ENCODE peak calls at places on chromosomes 4 and X, in ten cellular contexts. One of them, this sample, is unnamed.

GRCh38 chr4:114226968-114227760 is 247.7 kb upstream of the ARSJ start:
- DNase-seq in pancreas: no peak
- DNase-seq in NB4: no peak
- DNase-seq in PC-9: no peak
- DNase-seq in cardiac muscle cell: no peak
- DNase-seq in ovary: no peak
- DNase-seq in astrocyte of the cerebellum: no peak
- DNase-seq in transverse colon: no peak
- DNase-seq in suprapubic skin: no peak
- DNase-seq in stomach: no peak
- DNase-seq in this sample: no peak

GRCh38 chrX:147917700-147918694 is 6.3 kb downstream of the FMR1 start:
- DNase-seq in suprapubic skin: no peak
- DNase-seq in stomach: no peak
- DNase-seq in transverse colon: no peak
- DNase-seq in cardiac muscle cell: peak
- DNase-seq in astrocyte of the cerebellum: no peak
- DNase-seq in PC-9: no peak
- DNase-seq in NB4: no peak
- DNase-seq in pancreas: no peak
- DNase-seq in ovary: no peak
- DNase-seq in this sample: no peak

GRCh38 chr4:143185253-143186107 is 763 bp downstream of the USP38 start:
- DNase-seq in astrocyte of the cerebellum: no peak
- DNase-seq in cardiac muscle cell: peak
- DNase-seq in pancreas: no peak
- DNase-seq in PC-9: no peak
- DNase-seq in NB4: peak
- DNase-seq in stomach: no peak
- DNase-seq in suprapubic skin: peak
- DNase-seq in ovary: peak
- DNase-seq in transverse colon: peak
- DNase-seq in this sample: no peak

GRCh38 chr4:19309365-19309764 is 942.3 kb upstream of the SLIT2 start:
- DNase-seq in astrocyte of the cerebellum: peak
- DNase-seq in stomach: no peak
- DNase-seq in PC-9: no peak
- DNase-seq in NB4: peak
- DNase-seq in ovary: no peak
- DNase-seq in suprapubic skin: no peak
- DNase-seq in pancreas: no peak
- DNase-seq in transverse colon: no peak
- DNase-seq in cardiac muscle cell: peak
- DNase-seq in this sample: no peak

GRCh38 chr4:42865572-42866189 is 26.8 kb upstream of the GRXCR1 start:
- DNase-seq in suprapubic skin: no peak
- DNase-seq in ovary: peak
- DNase-seq in pancreas: peak
- DNase-seq in NB4: peak
- DNase-seq in PC-9: peak
- DNase-seq in cardiac muscle cell: peak
- DNase-seq in transverse colon: peak
- DNase-seq in stomach: peak
- DNase-seq in astrocyte of the cerebellum: peak
- DNase-seq in this sample: no peak

GRCh38 chr4:8897768-8898167 is 26.1 kb upstream of the HMX1 start:
- DNase-seq in NB4: no peak
- DNase-seq in suprapubic skin: no peak
- DNase-seq in transverse colon: no peak
- DNase-seq in ovary: no peak
- DNase-seq in stomach: no peak
- DNase-seq in pancreas: no peak
- DNase-seq in astrocyte of the cerebellum: no peak
- DNase-seq in PC-9: no peak
- DNase-seq in cardiac muscle cell: no peak
- DNase-seq in this sample: no peak

GRCh38 chr4:141462361-141462760 is 174.0 kb upstream of the IL15 start:
- DNase-seq in NB4: no peak
- DNase-seq in cardiac muscle cell: no peak
- DNase-seq in stomach: no peak
- DNase-seq in pancreas: no peak
- DNase-seq in astrocyte of the cerebellum: no peak
- DNase-seq in suprapubic skin: no peak
- DNase-seq in transverse colon: no peak
- DNase-seq in ovary: no peak
- DNase-seq in PC-9: no peak
- DNase-seq in this sample: no peak

GRCh38 chr4:168796362-168797106 is 213.5 kb downstream of the CBR4 start:
- DNase-seq in stomach: peak
- DNase-seq in suprapubic skin: no peak
- DNase-seq in NB4: no peak
- DNase-seq in ovary: no peak
- DNase-seq in PC-9: peak
- DNase-seq in pancreas: no peak
- DNase-seq in transverse colon: no peak
- DNase-seq in cardiac muscle cell: peak
- DNase-seq in astrocyte of the cerebellum: peak
- DNase-seq in this sample: peak

GRCh38 chr4:80006935-80007744 is 65.9 kb downstream of the ANTXR2 start:
- DNase-seq in ovary: no peak
- DNase-seq in suprapubic skin: no peak
- DNase-seq in cardiac muscle cell: peak
- DNase-seq in NB4: peak
- DNase-seq in transverse colon: no peak
- DNase-seq in pancreas: no peak
- DNase-seq in stomach: no peak
- DNase-seq in astrocyte of the cerebellum: no peak
- DNase-seq in PC-9: no peak
- DNase-seq in this sample: no peak

GRCh38 chr4:40289366-40290188 is 45.6 kb upstream of the CHRNA9 start:
- DNase-seq in ovary: no peak
- DNase-seq in suprapubic skin: no peak
- DNase-seq in cardiac muscle cell: no peak
- DNase-seq in NB4: peak
- DNase-seq in transverse colon: no peak
- DNase-seq in astrocyte of the cerebellum: no peak
- DNase-seq in pancreas: no peak
- DNase-seq in PC-9: no peak
- DNase-seq in stomach: no peak
- DNase-seq in this sample: no peak

GRCh38 chr4:184506527-184507121 is 32.3 kb upstream of the IRF2 start:
- DNase-seq in ovary: no peak
- DNase-seq in NB4: peak
- DNase-seq in suprapubic skin: no peak
- DNase-seq in astrocyte of the cerebellum: no peak
- DNase-seq in cardiac muscle cell: no peak
- DNase-seq in PC-9: no peak
- DNase-seq in pancreas: no peak
- DNase-seq in transverse colon: peak
- DNase-seq in stomach: no peak
- DNase-seq in this sample: no peak

GRCh38 chrX:96314974-96315373 is 369.7 kb upstream of the DIAPH2 start:
- DNase-seq in suprapubic skin: no peak
- DNase-seq in cardiac muscle cell: peak
- DNase-seq in pancreas: no peak
- DNase-seq in stomach: no peak
- DNase-seq in astrocyte of the cerebellum: no peak
- DNase-seq in transverse colon: no peak
- DNase-seq in NB4: peak
- DNase-seq in ovary: no peak
- DNase-seq in PC-9: peak
- DNase-seq in this sample: no peak

GRCh38 chr4:76781698-76782595 is 116.0 kb downstream of the SOWAHB start:
- DNase-seq in astrocyte of the cerebellum: peak
- DNase-seq in suprapubic skin: no peak
- DNase-seq in pancreas: no peak
- DNase-seq in NB4: peak
- DNase-seq in stomach: no peak
- DNase-seq in PC-9: no peak
- DNase-seq in cardiac muscle cell: peak
- DNase-seq in ovary: no peak
- DNase-seq in transverse colon: no peak
- DNase-seq in this sample: peak

GRCh38 chrX:40646489-40647306 is 663 bp downstream of the CXorf38 start:
- DNase-seq in suprapubic skin: peak
- DNase-seq in PC-9: no peak
- DNase-seq in astrocyte of the cerebellum: no peak
- DNase-seq in pancreas: peak
- DNase-seq in stomach: peak
- DNase-seq in NB4: peak
- DNase-seq in ovary: peak
- DNase-seq in cardiac muscle cell: peak
- DNase-seq in transverse colon: peak
- DNase-seq in this sample: no peak

GRCh38 chr4:95038791-95039190 is 281.0 kb downstream of the BMPR1B start:
- DNase-seq in PC-9: no peak
- DNase-seq in NB4: no peak
- DNase-seq in stomach: no peak
- DNase-seq in cardiac muscle cell: no peak
- DNase-seq in astrocyte of the cerebellum: peak
- DNase-seq in transverse colon: no peak
- DNase-seq in ovary: no peak
- DNase-seq in suprapubic skin: no peak
- DNase-seq in pancreas: no peak
- DNase-seq in this sample: no peak

GRCh38 chrX:82816001-82816400 is 692.1 kb upstream of the POU3F4 start:
- DNase-seq in suprapubic skin: no peak
- DNase-seq in PC-9: no peak
- DNase-seq in pancreas: no peak
- DNase-seq in NB4: no peak
- DNase-seq in stomach: no peak
- DNase-seq in ovary: no peak
- DNase-seq in cardiac muscle cell: no peak
- DNase-seq in astrocyte of the cerebellum: no peak
- DNase-seq in transverse colon: no peak
- DNase-seq in this sample: no peak

GRCh38 chr4:38684271-38684670 is 20.3 kb downstream of the KLF3 start:
- DNase-seq in suprapubic skin: no peak
- DNase-seq in transverse colon: no peak
- DNase-seq in NB4: no peak
- DNase-seq in cardiac muscle cell: no peak
- DNase-seq in stomach: no peak
- DNase-seq in ovary: no peak
- DNase-seq in astrocyte of the cerebellum: no peak
- DNase-seq in pancreas: no peak
- DNase-seq in PC-9: no peak
- DNase-seq in this sample: no peak

GRCh38 chr4:85994576-85994975 is 365.3 kb downstream of the MAPK10 start:
- DNase-seq in NB4: no peak
- DNase-seq in pancreas: no peak
- DNase-seq in suprapubic skin: no peak
- DNase-seq in transverse colon: no peak
- DNase-seq in PC-9: no peak
- DNase-seq in stomach: no peak
- DNase-seq in astrocyte of the cerebellum: no peak
- DNase-seq in cardiac muscle cell: peak
- DNase-seq in ovary: no peak
- DNase-seq in this sample: no peak

GRCh38 chrX:149618871-149619270 is 12.7 kb downstream of the TMEM185A start:
- DNase-seq in cardiac muscle cell: no peak
- DNase-seq in transverse colon: no peak
- DNase-seq in PC-9: no peak
- DNase-seq in stomach: no peak
- DNase-seq in pancreas: no peak
- DNase-seq in NB4: no peak
- DNase-seq in ovary: no peak
- DNase-seq in suprapubic skin: no peak
- DNase-seq in astrocyte of the cerebellum: no peak
- DNase-seq in this sample: no peak

GRCh38 chr4:169222768-169223167 is 48.0 kb downstream of the SH3RF1 start:
- DNase-seq in NB4: no peak
- DNase-seq in transverse colon: peak
- DNase-seq in suprapubic skin: no peak
- DNase-seq in pancreas: no peak
- DNase-seq in ovary: no peak
- DNase-seq in PC-9: no peak
- DNase-seq in stomach: no peak
- DNase-seq in cardiac muscle cell: no peak
- DNase-seq in astrocyte of the cerebellum: no peak
- DNase-seq in this sample: no peak

GRCh38 chr4:40515398-40516293 is 114.0 kb downstream of the RBM47 start:
- DNase-seq in transverse colon: peak
- DNase-seq in suprapubic skin: no peak
- DNase-seq in cardiac muscle cell: peak
- DNase-seq in PC-9: peak
- DNase-seq in astrocyte of the cerebellum: no peak
- DNase-seq in pancreas: no peak
- DNase-seq in stomach: peak
- DNase-seq in NB4: peak
- DNase-seq in ovary: no peak
- DNase-seq in this sample: no peak

GRCh38 chr4:139299536-139299935 is 1.8 kb upstream of the NAA15 start:
- DNase-seq in transverse colon: no peak
- DNase-seq in ovary: no peak
- DNase-seq in stomach: no peak
- DNase-seq in astrocyte of the cerebellum: no peak
- DNase-seq in suprapubic skin: no peak
- DNase-seq in cardiac muscle cell: no peak
- DNase-seq in NB4: no peak
- DNase-seq in PC-9: peak
- DNase-seq in pancreas: no peak
- DNase-seq in this sample: no peak
- H3K4me3 ChIP-seq in transverse colon: no peak
- H3K4me3 ChIP-seq in ovary: no peak
- H3K4me3 ChIP-seq in stomach: no peak
- H3K4me3 ChIP-seq in astrocyte of the cerebellum: peak
- H3K4me3 ChIP-seq in suprapubic skin: no peak
- H3K4me3 ChIP-seq in cardiac muscle cell: peak
- H3K4me3 ChIP-seq in NB4: peak
- H3K4me3 ChIP-seq in PC-9: peak
- H3K4me3 ChIP-seq in pancreas: peak
- H3K4me3 ChIP-seq in this sample: no peak

GRCh38 chrX:9682456-9682855 is 83.2 kb downstream of the GPR143 start:
- DNase-seq in transverse colon: peak
- DNase-seq in cardiac muscle cell: peak
- DNase-seq in pancreas: no peak
- DNase-seq in stomach: no peak
- DNase-seq in suprapubic skin: no peak
- DNase-seq in PC-9: no peak
- DNase-seq in ovary: peak
- DNase-seq in NB4: no peak
- DNase-seq in astrocyte of the cerebellum: no peak
- DNase-seq in this sample: no peak
- TF ChIP-seq CTCF in transverse colon: peak
- TF ChIP-seq CTCF in cardiac muscle cell: peak
- TF ChIP-seq CTCF in pancreas: no peak
- TF ChIP-seq CTCF in stomach: peak
- TF ChIP-seq CTCF in suprapubic skin: no peak
- TF ChIP-seq CTCF in PC-9: no peak
- TF ChIP-seq CTCF in ovary: no peak
- TF ChIP-seq CTCF in NB4: no peak
- TF ChIP-seq CTCF in astrocyte of the cerebellum: no peak
- TF ChIP-seq CTCF in this sample: peak

GRCh38 chr4:66055999-66056398 is 385.7 kb upstream of the EPHA5 start:
- DNase-seq in transverse colon: no peak
- DNase-seq in cardiac muscle cell: no peak
- DNase-seq in suprapubic skin: no peak
- DNase-seq in astrocyte of the cerebellum: no peak
- DNase-seq in pancreas: no peak
- DNase-seq in stomach: no peak
- DNase-seq in PC-9: no peak
- DNase-seq in NB4: no peak
- DNase-seq in ovary: no peak
- DNase-seq in this sample: no peak
- H3K4me3 ChIP-seq in transverse colon: no peak
- H3K4me3 ChIP-seq in cardiac muscle cell: no peak
- H3K4me3 ChIP-seq in suprapubic skin: no peak
- H3K4me3 ChIP-seq in astrocyte of the cerebellum: no peak
- H3K4me3 ChIP-seq in pancreas: no peak
- H3K4me3 ChIP-seq in stomach: no peak
- H3K4me3 ChIP-seq in PC-9: no peak
- H3K4me3 ChIP-seq in NB4: no peak
- H3K4me3 ChIP-seq in ovary: no peak
- H3K4me3 ChIP-seq in this sample: no peak

GRCh38 chr4:26235500-26235899 is 85.3 kb upstream of the RBPJ start:
- DNase-seq in transverse colon: peak
- DNase-seq in pancreas: no peak
- DNase-seq in ovary: no peak
- DNase-seq in cardiac muscle cell: peak
- DNase-seq in stomach: peak
- DNase-seq in astrocyte of the cerebellum: no peak
- DNase-seq in suprapubic skin: no peak
- DNase-seq in NB4: peak
- DNase-seq in PC-9: peak
- DNase-seq in this sample: no peak
- TF ChIP-seq CTCF in transverse colon: no peak
- TF ChIP-seq CTCF in pancreas: no peak
- TF ChIP-seq CTCF in ovary: no peak
- TF ChIP-seq CTCF in cardiac muscle cell: peak
- TF ChIP-seq CTCF in stomach: no peak
- TF ChIP-seq CTCF in astrocyte of the cerebellum: no peak
- TF ChIP-seq CTCF in suprapubic skin: no peak
- TF ChIP-seq CTCF in NB4: peak
- TF ChIP-seq CTCF in PC-9: no peak
- TF ChIP-seq CTCF in this sample: no peak